ENCODE peak calls at places on chromosomes 13 and 19, in five cellular contexts. One of them, this sample, is unnamed.

GRCh38 chr19:33438016-33438671 is 64.6 kb downstream of the CEBPG start:
- DNase-seq in A549: no peak
- DNase-seq in GM12878: no peak
- DNase-seq in HepG2: no peak
- DNase-seq in endothelial cell of umbilical vein: no peak
- DNase-seq in this sample: no peak

GRCh38 chr19:10518444-10519361 is 1.5 kb upstream of the S1PR5 start:
- DNase-seq in A549: no peak
- DNase-seq in GM12878: no peak
- DNase-seq in HepG2: no peak
- DNase-seq in endothelial cell of umbilical vein: no peak
- DNase-seq in this sample: no peak

GRCh38 chr13:98133949-98134348 is 8.9 kb upstream of the FARP1 start:
- DNase-seq in A549: peak
- DNase-seq in GM12878: peak
- DNase-seq in HepG2: no peak
- DNase-seq in endothelial cell of umbilical vein: no peak
- DNase-seq in this sample: peak

GRCh38 chr19:57599761-57600383 is at the start of gene ZNF530:
- DNase-seq in A549: peak
- DNase-seq in GM12878: peak
- DNase-seq in HepG2: peak
- DNase-seq in endothelial cell of umbilical vein: peak
- DNase-seq in this sample: peak

GRCh38 chr13:110616103-110617101 is 1.1 kb downstream of the NAXD start:
- DNase-seq in A549: peak
- DNase-seq in GM12878: no peak
- DNase-seq in HepG2: peak
- DNase-seq in endothelial cell of umbilical vein: peak
- DNase-seq in this sample: peak

GRCh38 chr13:106205871-106206270 is 329.6 kb downstream of the EFNB2 start:
- DNase-seq in A549: no peak
- DNase-seq in GM12878: no peak
- DNase-seq in HepG2: no peak
- DNase-seq in endothelial cell of umbilical vein: no peak
- DNase-seq in this sample: no peak

GRCh38 chr19:56066152-56067023 is 54.7 kb downstream of the ZNF787 start:
- DNase-seq in A549: peak
- DNase-seq in GM12878: no peak
- DNase-seq in HepG2: peak
- DNase-seq in endothelial cell of umbilical vein: peak
- DNase-seq in this sample: peak

GRCh38 chr19:18167975-18168645 is 5.5 kb upstream of the IFI30 start:
- DNase-seq in A549: no peak
- DNase-seq in GM12878: no peak
- DNase-seq in HepG2: no peak
- DNase-seq in endothelial cell of umbilical vein: peak
- DNase-seq in this sample: peak

GRCh38 chr19:54462072-54462712 is 1.4 kb downstream of the LENG9 start:
- DNase-seq in A549: no peak
- DNase-seq in GM12878: no peak
- DNase-seq in HepG2: no peak
- DNase-seq in endothelial cell of umbilical vein: peak
- DNase-seq in this sample: no peak

GRCh38 chr13:103324641-103325040 is 258.4 kb upstream of the SLC10A2 start:
- DNase-seq in A549: no peak
- DNase-seq in GM12878: no peak
- DNase-seq in HepG2: no peak
- DNase-seq in endothelial cell of umbilical vein: no peak
- DNase-seq in this sample: no peak

GRCh38 chr13:94703721-94704314 is 8.5 kb downstream of the SOX21 start:
- DNase-seq in A549: no peak
- DNase-seq in GM12878: no peak
- DNase-seq in HepG2: no peak
- DNase-seq in endothelial cell of umbilical vein: no peak
- DNase-seq in this sample: no peak
- H3K4me3 ChIP-seq in A549: no peak
- H3K4me3 ChIP-seq in GM12878: no peak
- H3K4me3 ChIP-seq in HepG2: no peak
- H3K4me3 ChIP-seq in endothelial cell of umbilical vein: no peak
- H3K4me3 ChIP-seq in this sample: no peak

DNA sequence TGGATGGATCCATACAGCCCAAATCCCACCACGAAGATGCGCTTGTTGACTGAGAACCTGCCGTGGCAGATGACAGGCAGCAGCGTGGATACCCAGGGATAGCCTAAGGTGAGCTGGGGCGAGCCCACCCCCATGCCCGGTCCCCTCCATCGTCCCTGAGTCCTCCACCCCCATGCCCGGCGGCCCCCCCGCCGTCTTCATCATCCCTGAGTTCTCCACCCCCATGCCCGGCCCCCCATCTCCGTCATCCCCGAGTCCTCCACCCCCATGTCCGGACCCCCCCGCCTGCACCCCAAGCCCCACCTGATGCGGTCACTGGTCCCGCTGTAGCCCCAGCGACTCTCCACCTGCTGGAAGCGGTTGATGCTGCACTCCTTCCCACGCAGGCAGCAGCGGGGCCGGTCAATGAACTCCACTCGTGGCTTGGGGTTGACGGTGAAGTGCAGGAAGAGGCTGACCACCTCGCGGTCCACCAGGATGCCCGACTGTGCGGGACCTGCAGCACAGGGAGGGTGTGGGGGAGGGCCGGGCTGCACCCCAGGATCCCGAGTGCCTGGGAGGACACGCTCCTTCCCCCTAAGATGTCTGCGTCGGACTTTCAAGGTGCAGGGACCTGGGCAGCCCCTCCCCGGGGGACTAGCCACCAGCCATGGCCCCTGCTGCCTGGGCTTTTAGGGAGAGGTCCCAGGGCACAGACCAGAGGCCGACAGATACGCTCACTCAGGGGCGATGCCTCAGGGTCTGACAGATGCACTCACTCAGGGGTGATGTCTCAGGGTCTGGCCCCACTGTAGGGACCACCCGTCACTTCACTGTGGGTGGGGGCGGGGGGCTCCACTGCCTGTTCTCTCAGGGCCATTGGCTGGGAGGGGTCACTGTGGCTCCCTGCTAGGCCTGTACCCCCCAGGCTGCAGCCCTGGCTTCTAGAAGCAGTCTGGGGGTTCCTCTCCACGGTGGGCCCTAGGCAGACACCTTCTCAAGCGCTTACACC is 28.0 kb downstream of the BTBD2 start:
- DNase-seq in A549: no peak
- DNase-seq in GM12878: no peak
- DNase-seq in HepG2: no peak
- DNase-seq in endothelial cell of umbilical vein: no peak
- DNase-seq in this sample: peak
- TF ChIP-seq MYC in A549: no peak
- TF ChIP-seq MYC in GM12878: no peak
- TF ChIP-seq MYC in HepG2: no peak
- TF ChIP-seq MYC in endothelial cell of umbilical vein: no peak
- TF ChIP-seq MYC in this sample: no peak

DNA sequence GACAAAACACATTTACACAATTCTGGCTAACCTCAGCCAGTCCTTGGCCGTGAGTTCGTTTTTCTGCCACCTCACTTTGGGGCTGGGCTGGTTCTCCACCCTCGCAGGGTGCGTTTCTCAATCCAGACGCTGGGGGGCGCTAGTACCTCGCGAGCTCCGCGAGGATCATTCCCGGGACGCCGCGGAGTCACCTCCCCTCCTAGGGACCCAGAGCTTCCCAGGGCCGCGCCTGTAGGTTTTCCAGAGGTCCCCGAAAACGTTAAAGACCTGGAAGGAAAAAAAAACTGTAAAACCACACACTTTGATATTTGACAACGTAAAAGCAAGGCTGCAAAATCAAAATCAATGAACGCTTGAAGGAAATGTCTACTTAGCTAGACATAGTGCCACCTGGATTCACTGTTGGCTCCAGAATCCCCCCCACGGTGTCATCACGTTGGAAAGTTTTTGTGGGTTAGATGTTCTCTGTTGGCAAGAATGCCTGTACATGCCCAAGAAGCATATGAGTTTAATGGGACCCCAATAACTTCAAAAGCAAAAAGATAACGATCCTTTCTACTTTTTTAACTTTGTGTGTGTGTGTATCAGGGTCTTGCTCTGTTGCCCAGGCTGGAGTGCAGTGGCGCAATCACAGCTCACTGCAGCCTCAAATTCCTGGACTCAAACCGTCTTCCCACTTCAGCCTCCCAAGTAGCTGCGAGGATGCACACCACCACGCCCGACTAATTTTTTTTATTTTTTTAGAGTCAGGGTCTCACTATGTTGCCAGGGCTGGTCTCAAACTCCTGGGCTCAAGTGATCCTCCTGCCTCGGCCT is 34.5 kb upstream of the TPM4 start:
- DNase-seq in A549: peak
- DNase-seq in GM12878: no peak
- DNase-seq in HepG2: peak
- DNase-seq in endothelial cell of umbilical vein: peak
- DNase-seq in this sample: peak
- H3K4me3 ChIP-seq in A549: peak
- H3K4me3 ChIP-seq in GM12878: no peak
- H3K4me3 ChIP-seq in HepG2: no peak
- H3K4me3 ChIP-seq in endothelial cell of umbilical vein: no peak
- H3K4me3 ChIP-seq in this sample: no peak

GRCh38 chr13:78022164-78022877 is 103.7 kb upstream of the EDNRB start:
- DNase-seq in A549: no peak
- DNase-seq in GM12878: peak
- DNase-seq in HepG2: no peak
- DNase-seq in endothelial cell of umbilical vein: peak
- DNase-seq in this sample: peak
- TF ChIP-seq MYC in A549: no peak
- TF ChIP-seq MYC in GM12878: no peak
- TF ChIP-seq MYC in HepG2: no peak
- TF ChIP-seq MYC in endothelial cell of umbilical vein: no peak
- TF ChIP-seq MYC in this sample: no peak

GRCh38 chr13:101654916-101655315 is 202.4 kb downstream of the ITGBL1 start:
- DNase-seq in A549: peak
- DNase-seq in GM12878: no peak
- DNase-seq in HepG2: no peak
- DNase-seq in endothelial cell of umbilical vein: no peak
- DNase-seq in this sample: no peak
- H3K4me3 ChIP-seq in A549: no peak
- H3K4me3 ChIP-seq in GM12878: no peak
- H3K4me3 ChIP-seq in HepG2: no peak
- H3K4me3 ChIP-seq in endothelial cell of umbilical vein: no peak
- H3K4me3 ChIP-seq in this sample: no peak

GRCh38 chr13:99600318-99600717 is 99.0 kb downstream of the TM9SF2 start:
- DNase-seq in A549: no peak
- DNase-seq in GM12878: no peak
- DNase-seq in HepG2: peak
- DNase-seq in endothelial cell of umbilical vein: no peak
- DNase-seq in this sample: peak
- TF ChIP-seq MYC in A549: no peak
- TF ChIP-seq MYC in GM12878: no peak
- TF ChIP-seq MYC in HepG2: no peak
- TF ChIP-seq MYC in endothelial cell of umbilical vein: no peak
- TF ChIP-seq MYC in this sample: no peak

DNA sequence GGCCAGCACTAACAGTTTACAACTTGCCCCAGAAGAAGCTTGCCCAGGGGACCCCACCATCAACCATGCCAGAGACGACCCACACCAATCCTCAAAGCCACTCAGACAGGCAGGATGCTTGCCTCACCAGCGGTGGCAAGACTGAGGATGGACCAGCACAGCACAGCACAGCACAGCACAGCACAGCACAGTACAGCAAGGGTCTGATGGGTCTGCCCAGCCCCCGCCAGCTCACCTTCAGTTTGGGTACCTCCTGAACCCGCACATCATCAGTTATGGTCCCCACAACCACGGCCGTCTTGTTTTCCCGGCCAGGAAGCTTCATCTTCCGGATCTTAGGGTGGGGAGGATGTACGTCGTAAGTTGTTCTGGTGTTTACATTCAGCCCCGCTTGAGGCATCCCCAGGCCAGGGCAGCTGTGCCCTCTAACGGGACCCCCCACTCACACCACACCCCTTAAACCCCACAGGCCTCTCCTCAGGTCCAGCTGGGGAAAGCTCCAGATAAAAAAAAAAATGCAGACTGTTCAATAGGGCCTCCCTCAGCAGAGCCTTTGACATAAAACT is 1.7 kb upstream of the FAM83E start:
- DNase-seq in A549: no peak
- DNase-seq in GM12878: no peak
- DNase-seq in HepG2: no peak
- DNase-seq in endothelial cell of umbilical vein: no peak
- DNase-seq in this sample: no peak
- H3K4me3 ChIP-seq in A549: peak
- H3K4me3 ChIP-seq in GM12878: peak
- H3K4me3 ChIP-seq in HepG2: no peak
- H3K4me3 ChIP-seq in endothelial cell of umbilical vein: peak
- H3K4me3 ChIP-seq in this sample: peak

This sample was measured in NB4.